ENCODE peak calls at places on chromosomes 5 and 9, in seven cellular contexts. One of them, this sample, is unnamed.

GRCh38 chr9:13330396-13331004 is 51.0 kb upstream of the MPDZ start:
- DNase-seq in AG08396: no peak
- DNase-seq in CD4-positive, CD25-positive, alpha-beta regulatory T cell: no peak
- DNase-seq in T-helper 2 cell: no peak
- DNase-seq in iris pigment epithelial cell: no peak
- DNase-seq in activated CD4-positive, alpha-beta memory T cell treated with anti-CD3 and anti-CD28 coated beads, Interleukin-2, amount 10 ng/mL, durations not matched to agents 7 days and 5 days: no peak
- DNase-seq in stimulated activated CD4-positive, alpha-beta T cell treated with anti-CD3 and anti-CD28 coated beads, TNF-alpha, amount 100 ng/mL, for 4 hours: no peak
- DNase-seq in this sample: no peak

GRCh38 chr9:35350212-35350611 is 139.7 kb upstream of the RUSC2 start:
- DNase-seq in AG08396: no peak
- DNase-seq in CD4-positive, CD25-positive, alpha-beta regulatory T cell: no peak
- DNase-seq in T-helper 2 cell: no peak
- DNase-seq in iris pigment epithelial cell: no peak
- DNase-seq in activated CD4-positive, alpha-beta memory T cell treated with anti-CD3 and anti-CD28 coated beads, Interleukin-2, amount 10 ng/mL, durations not matched to agents 7 days and 5 days: no peak
- DNase-seq in stimulated activated CD4-positive, alpha-beta T cell treated with anti-CD3 and anti-CD28 coated beads, TNF-alpha, amount 100 ng/mL, for 4 hours: no peak
- DNase-seq in this sample: no peak

GRCh38 chr9:89505795-89506385 is 8.0 kb upstream of the SEMA4D start:
- DNase-seq in AG08396: no peak
- DNase-seq in CD4-positive, CD25-positive, alpha-beta regulatory T cell: no peak
- DNase-seq in T-helper 2 cell: no peak
- DNase-seq in iris pigment epithelial cell: peak
- DNase-seq in activated CD4-positive, alpha-beta memory T cell treated with anti-CD3 and anti-CD28 coated beads, Interleukin-2, amount 10 ng/mL, durations not matched to agents 7 days and 5 days: no peak
- DNase-seq in stimulated activated CD4-positive, alpha-beta T cell treated with anti-CD3 and anti-CD28 coated beads, TNF-alpha, amount 100 ng/mL, for 4 hours: no peak
- DNase-seq in this sample: no peak

GRCh38 chr9:94153905-94154304 is 69.6 kb downstream of the PTPDC1 start:
- DNase-seq in AG08396: no peak
- DNase-seq in CD4-positive, CD25-positive, alpha-beta regulatory T cell: no peak
- DNase-seq in T-helper 2 cell: no peak
- DNase-seq in iris pigment epithelial cell: no peak
- DNase-seq in activated CD4-positive, alpha-beta memory T cell treated with anti-CD3 and anti-CD28 coated beads, Interleukin-2, amount 10 ng/mL, durations not matched to agents 7 days and 5 days: no peak
- DNase-seq in stimulated activated CD4-positive, alpha-beta T cell treated with anti-CD3 and anti-CD28 coated beads, TNF-alpha, amount 100 ng/mL, for 4 hours: no peak
- DNase-seq in this sample: no peak

GRCh38 chr9:69671904-69672827 is at the start of gene APBA1:
- DNase-seq in AG08396: peak
- DNase-seq in CD4-positive, CD25-positive, alpha-beta regulatory T cell: peak
- DNase-seq in T-helper 2 cell: no peak
- DNase-seq in iris pigment epithelial cell: peak
- DNase-seq in activated CD4-positive, alpha-beta memory T cell treated with anti-CD3 and anti-CD28 coated beads, Interleukin-2, amount 10 ng/mL, durations not matched to agents 7 days and 5 days: peak
- DNase-seq in stimulated activated CD4-positive, alpha-beta T cell treated with anti-CD3 and anti-CD28 coated beads, TNF-alpha, amount 100 ng/mL, for 4 hours: peak
- DNase-seq in this sample: no peak

GRCh38 chr5:31990296-31990695 is 183.8 kb downstream of the GOLPH3 start:
- DNase-seq in AG08396: no peak
- DNase-seq in CD4-positive, CD25-positive, alpha-beta regulatory T cell: no peak
- DNase-seq in T-helper 2 cell: no peak
- DNase-seq in iris pigment epithelial cell: no peak
- DNase-seq in activated CD4-positive, alpha-beta memory T cell treated with anti-CD3 and anti-CD28 coated beads, Interleukin-2, amount 10 ng/mL, durations not matched to agents 7 days and 5 days: no peak
- DNase-seq in stimulated activated CD4-positive, alpha-beta T cell treated with anti-CD3 and anti-CD28 coated beads, TNF-alpha, amount 100 ng/mL, for 4 hours: no peak
- DNase-seq in this sample: no peak

GRCh38 chr5:148830220-148830619 is 3.8 kb downstream of the ADRB2 start:
- DNase-seq in AG08396: no peak
- DNase-seq in CD4-positive, CD25-positive, alpha-beta regulatory T cell: no peak
- DNase-seq in T-helper 2 cell: no peak
- DNase-seq in iris pigment epithelial cell: no peak
- DNase-seq in activated CD4-positive, alpha-beta memory T cell treated with anti-CD3 and anti-CD28 coated beads, Interleukin-2, amount 10 ng/mL, durations not matched to agents 7 days and 5 days: no peak
- DNase-seq in stimulated activated CD4-positive, alpha-beta T cell treated with anti-CD3 and anti-CD28 coated beads, TNF-alpha, amount 100 ng/mL, for 4 hours: no peak
- DNase-seq in this sample: no peak

GRCh38 chr5:138597660-138598400 is 22.6 kb upstream of the HSPA9 start:
- DNase-seq in AG08396: no peak
- DNase-seq in CD4-positive, CD25-positive, alpha-beta regulatory T cell: no peak
- DNase-seq in T-helper 2 cell: no peak
- DNase-seq in iris pigment epithelial cell: peak
- DNase-seq in activated CD4-positive, alpha-beta memory T cell treated with anti-CD3 and anti-CD28 coated beads, Interleukin-2, amount 10 ng/mL, durations not matched to agents 7 days and 5 days: no peak
- DNase-seq in stimulated activated CD4-positive, alpha-beta T cell treated with anti-CD3 and anti-CD28 coated beads, TNF-alpha, amount 100 ng/mL, for 4 hours: no peak
- DNase-seq in this sample: no peak

GRCh38 chr5:168947212-168947868 is 353.6 kb downstream of the SLIT3 start:
- DNase-seq in AG08396: peak
- DNase-seq in CD4-positive, CD25-positive, alpha-beta regulatory T cell: peak
- DNase-seq in T-helper 2 cell: no peak
- DNase-seq in iris pigment epithelial cell: peak
- DNase-seq in activated CD4-positive, alpha-beta memory T cell treated with anti-CD3 and anti-CD28 coated beads, Interleukin-2, amount 10 ng/mL, durations not matched to agents 7 days and 5 days: peak
- DNase-seq in stimulated activated CD4-positive, alpha-beta T cell treated with anti-CD3 and anti-CD28 coated beads, TNF-alpha, amount 100 ng/mL, for 4 hours: no peak
- DNase-seq in this sample: no peak

GRCh38 chr9:136120119-136120393 is 1.4 kb upstream of the TMEM250 start:
- DNase-seq in AG08396: no peak
- DNase-seq in CD4-positive, CD25-positive, alpha-beta regulatory T cell: no peak
- DNase-seq in T-helper 2 cell: no peak
- DNase-seq in iris pigment epithelial cell: no peak
- DNase-seq in activated CD4-positive, alpha-beta memory T cell treated with anti-CD3 and anti-CD28 coated beads, Interleukin-2, amount 10 ng/mL, durations not matched to agents 7 days and 5 days: no peak
- DNase-seq in stimulated activated CD4-positive, alpha-beta T cell treated with anti-CD3 and anti-CD28 coated beads, TNF-alpha, amount 100 ng/mL, for 4 hours: no peak
- DNase-seq in this sample: no peak

GRCh38 chr9:108168451-108168850 is 678.9 kb upstream of the KLF4 start:
- DNase-seq in AG08396: peak
- DNase-seq in CD4-positive, CD25-positive, alpha-beta regulatory T cell: no peak
- DNase-seq in T-helper 2 cell: no peak
- DNase-seq in iris pigment epithelial cell: peak
- DNase-seq in activated CD4-positive, alpha-beta memory T cell treated with anti-CD3 and anti-CD28 coated beads, Interleukin-2, amount 10 ng/mL, durations not matched to agents 7 days and 5 days: no peak
- DNase-seq in stimulated activated CD4-positive, alpha-beta T cell treated with anti-CD3 and anti-CD28 coated beads, TNF-alpha, amount 100 ng/mL, for 4 hours: no peak
- DNase-seq in this sample: no peak

GRCh38 chr5:139744471-139745120 is 51.0 kb upstream of the PSD2 start:
- DNase-seq in AG08396: no peak
- DNase-seq in CD4-positive, CD25-positive, alpha-beta regulatory T cell: no peak
- DNase-seq in T-helper 2 cell: no peak
- DNase-seq in iris pigment epithelial cell: no peak
- DNase-seq in activated CD4-positive, alpha-beta memory T cell treated with anti-CD3 and anti-CD28 coated beads, Interleukin-2, amount 10 ng/mL, durations not matched to agents 7 days and 5 days: no peak
- DNase-seq in stimulated activated CD4-positive, alpha-beta T cell treated with anti-CD3 and anti-CD28 coated beads, TNF-alpha, amount 100 ng/mL, for 4 hours: no peak
- DNase-seq in this sample: no peak

GRCh38 chr5:83312672-83313071 is 158.9 kb upstream of the VCAN start:
- DNase-seq in AG08396: no peak
- DNase-seq in CD4-positive, CD25-positive, alpha-beta regulatory T cell: no peak
- DNase-seq in T-helper 2 cell: no peak
- DNase-seq in iris pigment epithelial cell: no peak
- DNase-seq in activated CD4-positive, alpha-beta memory T cell treated with anti-CD3 and anti-CD28 coated beads, Interleukin-2, amount 10 ng/mL, durations not matched to agents 7 days and 5 days: no peak
- DNase-seq in stimulated activated CD4-positive, alpha-beta T cell treated with anti-CD3 and anti-CD28 coated beads, TNF-alpha, amount 100 ng/mL, for 4 hours: no peak
- DNase-seq in this sample: no peak

GRCh38 chr9:4062966-4063365 is 236.9 kb downstream of the GLIS3 start:
- DNase-seq in AG08396: no peak
- DNase-seq in CD4-positive, CD25-positive, alpha-beta regulatory T cell: no peak
- DNase-seq in T-helper 2 cell: no peak
- DNase-seq in iris pigment epithelial cell: peak
- DNase-seq in activated CD4-positive, alpha-beta memory T cell treated with anti-CD3 and anti-CD28 coated beads, Interleukin-2, amount 10 ng/mL, durations not matched to agents 7 days and 5 days: no peak
- DNase-seq in stimulated activated CD4-positive, alpha-beta T cell treated with anti-CD3 and anti-CD28 coated beads, TNF-alpha, amount 100 ng/mL, for 4 hours: no peak
- DNase-seq in this sample: no peak

This sample was measured in AG04450.